ENCODE peak calls at places on chromosome 14, in eight cellular contexts. One of them, this sample, is unnamed.

GRCh38 chr14:63045234-63045611 is at the start of gene KCNH5:
- DNase-seq in activated naive CD4-positive, alpha-beta T cell treated with anti-CD3 and anti-CD28 coated beads, Interleukin-2, amount 50 U/mL, for 16 hours: peak; percentile 11
- DNase-seq in COLO829: peak; percentile 28
- DNase-seq in skeletal muscle cell: no peak
- DNase-seq in NCI-H1694: peak; percentile 21
- DNase-seq in AML-193: no peak
- DNase-seq in T follicular helper cell: no peak
- DNase-seq in sciatic nerve: peak; percentile 53
- DNase-seq in this sample: no peak

GRCh38 chr14:78509516-78509915 is 339.3 kb downstream of the NRXN3 start:
- DNase-seq in COLO829: no peak
- DNase-seq in skeletal muscle cell: no peak
- DNase-seq in sciatic nerve: no peak
- DNase-seq in AML-193: no peak
- DNase-seq in activated naive CD4-positive, alpha-beta T cell treated with anti-CD3 and anti-CD28 coated beads, Interleukin-2, amount 50 U/mL, for 16 hours: no peak
- DNase-seq in T follicular helper cell: no peak
- DNase-seq in NCI-H1694: no peak
- DNase-seq in this sample: no peak

GRCh38 chr14:36553650-36554260 is 28.7 kb downstream of the NKX2-8 start:
- DNase-seq in activated naive CD4-positive, alpha-beta T cell treated with anti-CD3 and anti-CD28 coated beads, Interleukin-2, amount 50 U/mL, for 16 hours: no peak
- DNase-seq in sciatic nerve: no peak
- DNase-seq in T follicular helper cell: no peak
- DNase-seq in AML-193: peak; percentile 19
- DNase-seq in COLO829: peak; percentile 65
- DNase-seq in NCI-H1694: peak; percentile 8
- DNase-seq in skeletal muscle cell: peak; percentile 10
- DNase-seq in this sample: peak; percentile 38

GRCh38 chr14:21860172-21860571 is 186.6 kb upstream of the OR4E1 start:
- DNase-seq in AML-193: peak; percentile 37
- DNase-seq in activated naive CD4-positive, alpha-beta T cell treated with anti-CD3 and anti-CD28 coated beads, Interleukin-2, amount 50 U/mL, for 16 hours: no peak
- DNase-seq in skeletal muscle cell: no peak
- DNase-seq in T follicular helper cell: peak; percentile 25
- DNase-seq in NCI-H1694: no peak
- DNase-seq in sciatic nerve: no peak
- DNase-seq in COLO829: peak; percentile 21
- DNase-seq in this sample: peak; percentile 10

GRCh38 chr14:54291491-54292191 is 105.2 kb upstream of the CDKN3 start:
- DNase-seq in skeletal muscle cell: no peak
- DNase-seq in AML-193: no peak
- DNase-seq in activated naive CD4-positive, alpha-beta T cell treated with anti-CD3 and anti-CD28 coated beads, Interleukin-2, amount 50 U/mL, for 16 hours: no peak
- DNase-seq in COLO829: no peak
- DNase-seq in sciatic nerve: no peak
- DNase-seq in NCI-H1694: no peak
- DNase-seq in T follicular helper cell: no peak
- DNase-seq in this sample: no peak

GRCh38 chr14:100303179-100303578 is 3.1 kb downstream of the SLC25A29 start:
- DNase-seq in AML-193: no peak
- DNase-seq in T follicular helper cell: no peak
- DNase-seq in COLO829: no peak
- DNase-seq in activated naive CD4-positive, alpha-beta T cell treated with anti-CD3 and anti-CD28 coated beads, Interleukin-2, amount 50 U/mL, for 16 hours: no peak
- DNase-seq in NCI-H1694: no peak
- DNase-seq in skeletal muscle cell: no peak
- DNase-seq in sciatic nerve: no peak
- DNase-seq in this sample: no peak

GRCh38 chr14:101220921-101221510 is 317.5 kb upstream of the RTL1 start:
- DNase-seq in T follicular helper cell: no peak
- DNase-seq in skeletal muscle cell: no peak
- DNase-seq in COLO829: no peak
- DNase-seq in NCI-H1694: no peak
- DNase-seq in sciatic nerve: peak; percentile 33
- DNase-seq in AML-193: no peak
- DNase-seq in activated naive CD4-positive, alpha-beta T cell treated with anti-CD3 and anti-CD28 coated beads, Interleukin-2, amount 50 U/mL, for 16 hours: no peak
- DNase-seq in this sample: no peak

GRCh38 chr14:22598099-22598895 is at the start of gene ABHD4:
- DNase-seq in NCI-H1694: no peak
- DNase-seq in activated naive CD4-positive, alpha-beta T cell treated with anti-CD3 and anti-CD28 coated beads, Interleukin-2, amount 50 U/mL, for 16 hours: peak; percentile 50
- DNase-seq in AML-193: peak; percentile 21
- DNase-seq in COLO829: peak; percentile 17
- DNase-seq in sciatic nerve: peak; percentile 93
- DNase-seq in T follicular helper cell: peak; percentile 39
- DNase-seq in skeletal muscle cell: no peak
- DNase-seq in this sample: peak; percentile 49

GRCh38 chr14:103143535-103143934 is 20.3 kb downstream of the TNFAIP2 start:
- DNase-seq in COLO829: no peak
- DNase-seq in sciatic nerve: no peak
- DNase-seq in NCI-H1694: no peak
- DNase-seq in AML-193: no peak
- DNase-seq in skeletal muscle cell: no peak
- DNase-seq in T follicular helper cell: no peak
- DNase-seq in activated naive CD4-positive, alpha-beta T cell treated with anti-CD3 and anti-CD28 coated beads, Interleukin-2, amount 50 U/mL, for 16 hours: no peak
- DNase-seq in this sample: no peak

GRCh38 chr14:86915416-86915815 is 1077.6 kb downstream of the GALC start:
- DNase-seq in AML-193: no peak
- DNase-seq in NCI-H1694: no peak
- DNase-seq in T follicular helper cell: no peak
- DNase-seq in skeletal muscle cell: no peak
- DNase-seq in sciatic nerve: no peak
- DNase-seq in activated naive CD4-positive, alpha-beta T cell treated with anti-CD3 and anti-CD28 coated beads, Interleukin-2, amount 50 U/mL, for 16 hours: no peak
- DNase-seq in COLO829: no peak
- DNase-seq in this sample: no peak

This sample was measured in LHCN-M2.